ENCODE peak calls at places on chromosomes 16 and 17, in eight cellular contexts. Y is fibroblast of mammary gland, J is foreskin fibroblast, K is GM12865, X is colonic mucosa, O is choroid plexus epithelial cell, C is neural progenitor cell, B is ovary. U is an unnamed sample.

GRCh38 chr17:81443269-81443668 is 48.0 kb downstream of the BAHCC1 start:
- DNase-seq in Y (no peak), J (no peak), K (no peak), X (no peak), O (no peak), C (no peak), B (no peak), U (no peak)

GRCh38 chr17:80337195-80337895 is 76.7 kb downstream of the RNF213 start:
- DNase-seq in Y (no peak), J (no peak), K (no peak), X (no peak), O (no peak), C (no peak), B (no peak), U (no peak)

GRCh38 chr17:76000016-76000754 is 470 bp upstream of the CDK3 start:
- DNase-seq in Y (peak; percentile 39), J (peak; percentile 54), K (peak; percentile 70), X (peak; percentile 78), O (peak; percentile 53), C (peak; percentile 75), B (peak; percentile 60), U (peak; percentile 98)

GRCh38 chr17:79251824-79252223 is 177.2 kb downstream of the ENGASE start:
- DNase-seq in Y (no peak), J (no peak), K (no peak), X (no peak), O (no peak), C (no peak), B (no peak), U (no peak)

GRCh38 chr17:78875738-78876597 is 27.0 kb downstream of the CEP295NL start:
- DNase-seq in Y (peak; percentile 63), J (peak; percentile 49), K (no peak), X (no peak), O (no peak), C (no peak), B (no peak), U (peak; percentile 30)

GRCh38 chr17:63435681-63436522 is 10.2 kb downstream of the CYB561 start:
- DNase-seq in Y (no peak), J (no peak), K (peak; percentile 39), X (peak; percentile 58), O (no peak), C (no peak), B (no peak), U (peak; percentile 94)

GRCh38 chr17:8185580-8186445 is 4.2 kb downstream of the BORCS6 start:
- DNase-seq in Y (peak; percentile 65), J (peak; percentile 86), K (peak; percentile 90), X (peak; percentile 94), O (peak; percentile 66), C (peak; percentile 88), B (peak; percentile 93), U (peak; percentile 89)

GRCh38 chr17:82789051-82789592 is 37.3 kb downstream of the TBCD start:
- DNase-seq in Y (no peak), J (no peak), K (no peak), X (no peak), O (no peak), C (no peak), B (no peak), U (no peak)

GRCh38 chr16:25823891-25824290 is 132.1 kb downstream of the HS3ST4 start:
- DNase-seq in Y (no peak), J (no peak), K (no peak), X (no peak), O (no peak), C (no peak), B (no peak), U (no peak)

GRCh38 chr16:785563-786535 is 2.3 kb downstream of the RPUSD1 start:
- DNase-seq in Y (peak; percentile 47), J (peak; percentile 75), K (peak; percentile 74), X (peak; percentile 75), O (peak; percentile 57), C (peak; percentile 89), B (peak; percentile 58), U (peak; percentile 97)

GRCh38 chr17:46742539-46743270 is 75.8 kb downstream of the WNT3 start:
- DNase-seq in Y (peak; percentile 96), J (peak; percentile 97), K (no peak), X (no peak), O (peak; percentile 91), C (no peak), B (no peak), U (no peak)

GRCh38 chr17:30788918-30789317 is 35.6 kb downstream of the CRLF3 start:
- DNase-seq in Y (no peak), J (no peak), K (no peak), X (no peak), O (peak; percentile 31), C (no peak), B (no peak), U (no peak)

GRCh38 chr17:74217036-74217725 is 3.8 kb downstream of the TTYH2 start:
- DNase-seq in Y (no peak), J (no peak), K (no peak), X (no peak), O (no peak), C (no peak), B (no peak), U (no peak)

DNA sequence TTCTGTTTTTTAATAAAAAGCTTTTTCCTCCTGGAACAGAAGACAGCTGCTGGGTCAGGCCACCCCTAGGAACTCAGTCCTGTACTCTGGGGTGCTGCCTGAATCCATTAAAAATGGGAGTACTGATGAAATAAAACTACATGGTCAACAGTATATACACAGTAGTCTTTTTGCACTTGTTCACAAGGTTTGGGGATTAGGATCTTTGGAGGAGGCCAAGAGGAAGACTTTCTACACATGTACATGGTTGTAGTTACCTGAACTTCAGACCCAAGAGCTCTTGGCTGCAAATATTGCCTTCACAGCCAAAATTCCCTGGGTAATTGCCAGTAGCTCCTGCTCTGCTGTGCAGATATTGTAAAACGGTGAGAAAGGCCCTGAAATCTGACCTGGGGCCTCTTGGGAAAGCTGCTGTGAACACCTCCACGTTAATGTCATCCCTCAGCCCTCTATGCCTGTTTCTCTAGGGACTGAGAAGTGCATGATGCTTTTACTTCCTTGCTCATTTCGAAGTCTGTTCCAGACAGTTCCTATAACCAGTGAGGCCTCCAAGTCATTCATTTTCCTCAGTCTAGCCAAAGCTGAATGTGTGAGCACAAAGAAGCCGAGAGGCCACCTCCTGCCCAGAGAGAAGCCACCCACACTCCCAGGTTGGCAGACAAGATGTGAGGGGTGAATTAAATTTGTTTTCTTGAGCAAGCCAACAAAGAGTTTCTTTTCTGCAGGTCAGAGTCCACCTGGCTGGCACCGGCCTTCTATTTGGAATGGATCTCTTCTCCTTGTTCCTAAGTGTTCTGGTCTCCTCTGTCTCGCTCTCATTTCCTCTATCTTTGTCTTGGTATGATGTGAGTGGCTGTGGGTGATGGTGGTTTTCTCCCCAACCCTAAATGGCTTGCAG is 15.9 kb downstream of the ANKRD40 start:
- DNase-seq in Y (no peak), J (peak; percentile 42), K (no peak), X (peak; percentile 82), O (no peak), C (no peak), B (no peak), U (no peak)
- H3K4me3 ChIP-seq in Y (no peak overlapping the region), J (no peak overlapping the region), K (no peak overlapping the region), X (no peak overlapping the region), O (no peak overlapping the region), C (no peak overlapping the region), B (no peak overlapping the region), U (no peak overlapping the region)

GRCh38 chr16:57042157-57043111 is 49.9 kb upstream of the CPNE2 start:
- DNase-seq in Y (no peak), J (no peak), K (peak; percentile 92), X (no peak), O (peak; percentile 54), C (no peak), B (no peak), U (no peak)

GRCh38 chr16:57048095-57048494 is 44.3 kb upstream of the CPNE2 start:
- DNase-seq in Y (no peak), J (no peak), K (peak; percentile 40), X (no peak), O (no peak), C (no peak), B (no peak), U (no peak)

GRCh38 chr16:57043248-57043647 is 49.1 kb upstream of the CPNE2 start:
- DNase-seq in Y (no peak), J (no peak), K (no peak), X (no peak), O (no peak), C (no peak), B (no peak), U (no peak)

GRCh38 chr16:57045694-57046381 is 46.5 kb upstream of the CPNE2 start:
- DNase-seq in Y (peak; percentile 68), J (peak; percentile 86), K (peak; percentile 86), X (peak; percentile 63), O (peak; percentile 79), C (peak; percentile 82), B (peak; percentile 71), U (peak; percentile 93)

GRCh38 chr16:57044931-57045693 is 47.3 kb upstream of the CPNE2 start:
- DNase-seq in Y (no peak), J (no peak), K (peak; percentile 25), X (no peak), O (peak; percentile 43), C (no peak), B (no peak), U (no peak)
- H3K4me3 ChIP-seq in Y (no peak overlapping the region), J (no peak overlapping the region), K (no peak overlapping the region), X (no peak overlapping the region), O (no peak overlapping the region), C (no peak overlapping the region), B (no peak overlapping the region), U (no peak overlapping the region)

GRCh38 chr17:3913531-3914318 is 2.5 kb downstream of the P2RX1 start:
- DNase-seq in Y (peak; percentile 70), J (peak; percentile 88), K (peak; percentile 90), X (peak; percentile 82), O (peak; percentile 81), C (peak; percentile 84), B (peak; percentile 82), U (peak; percentile 95)
- H3K4me3 ChIP-seq in Y (no peak overlapping the region), J (no peak overlapping the region), K (peak overlapping the region; percentile 27), X (no peak overlapping the region), O (no peak overlapping the region), C (no peak overlapping the region), B (no peak overlapping the region), U (no peak overlapping the region)

GRCh38 chr17:11797803-11798202 is 199.5 kb downstream of the ZNF18 start:
- DNase-seq in Y (no peak), J (no peak), K (no peak), X (no peak), O (no peak), C (no peak), B (no peak), U (no peak)
- H3K4me3 ChIP-seq in Y (no peak overlapping the region), J (no peak overlapping the region), K (no peak overlapping the region), X (no peak overlapping the region), O (no peak overlapping the region), C (no peak overlapping the region), B (no peak overlapping the region), U (no peak overlapping the region)

DNA sequence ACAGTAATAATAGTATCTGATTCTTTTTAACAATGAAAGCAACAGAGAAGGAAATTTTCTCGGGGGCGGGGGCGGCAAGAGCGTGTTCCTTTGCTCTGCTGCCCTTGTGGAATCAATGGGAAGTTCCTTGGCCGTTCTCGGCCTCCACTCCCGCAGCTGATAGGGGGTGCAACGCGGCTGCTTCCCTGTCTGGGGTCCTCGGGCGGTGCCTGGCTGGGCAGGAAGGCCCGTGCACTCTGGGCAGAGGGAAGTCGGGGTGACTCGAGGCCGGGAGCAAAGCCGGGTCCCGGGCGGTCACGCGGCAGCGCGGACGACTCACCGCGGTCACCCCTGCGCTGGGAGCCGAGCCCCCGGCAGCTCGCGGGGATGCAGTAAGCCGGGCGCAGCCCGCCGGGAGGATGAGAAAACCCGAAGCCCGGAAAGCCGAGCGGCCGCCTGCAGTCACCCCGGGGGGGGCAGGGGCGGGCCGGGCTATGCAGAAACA is 2.5 kb downstream of the TUBB3 start:
- DNase-seq in Y (peak; percentile 21), J (peak; percentile 51), K (no peak), X (no peak), O (peak; percentile 25), C (peak; percentile 69), B (no peak), U (peak; percentile 77)
- H3K4me3 ChIP-seq in Y (peak overlapping the region; percentile 48), J (peak overlapping the region; percentile 58), K (peak overlapping the region; percentile 34), X (peak overlapping the region; percentile 59), O (peak overlapping the region; percentile 65), C (peak overlapping the region; percentile 54), B (peak overlapping the region; percentile 27), U (peak overlapping the region; percentile 53)

GRCh38 chr16:86611517-86611840 is 33.1 kb downstream of the FOXL1 start:
- DNase-seq in Y (peak; percentile 80), J (peak; percentile 73), K (no peak), X (no peak), O (peak; percentile 94), C (no peak), B (no peak), U (no peak)
- H3K4me3 ChIP-seq in Y (no peak overlapping the region), J (no peak overlapping the region), K (no peak overlapping the region), X (no peak overlapping the region), O (no peak overlapping the region), C (no peak overlapping the region), B (no peak overlapping the region), U (no peak overlapping the region)